ENCODE peak calls at places on chromosomes 7 and 10, in seven cellular contexts. One of them, this sample, is unnamed. For H3K4me1, the result is how much of the 10 kb centered on the place peaks cover.

GRCh38 chr7:122702872-122703510 is at the start of gene RNF148:
- DNase-seq in transverse colon: no peak
- DNase-seq in ovary: no peak
- DNase-seq in body of pancreas: no peak
- DNase-seq in A549: no peak
- DNase-seq in endothelial cell of umbilical vein: no peak
- DNase-seq in tibial nerve: no peak
- DNase-seq in this sample: no peak

GRCh38 chr10:129464251-129464650 is 2.8 kb upstream of the MGMT start:
- DNase-seq in transverse colon: no peak
- DNase-seq in ovary: no peak
- DNase-seq in body of pancreas: no peak
- DNase-seq in A549: no peak
- DNase-seq in endothelial cell of umbilical vein: no peak
- DNase-seq in tibial nerve: no peak
- DNase-seq in this sample: no peak

GRCh38 chr10:71357792-71358265 is 38.8 kb downstream of the SLC29A3 start:
- DNase-seq in transverse colon: no peak
- DNase-seq in ovary: peak
- DNase-seq in body of pancreas: no peak
- DNase-seq in A549: no peak
- DNase-seq in endothelial cell of umbilical vein: no peak
- DNase-seq in tibial nerve: no peak
- DNase-seq in this sample: peak

GRCh38 chr7:79553811-79554555 is 100.5 kb upstream of the MAGI2 start:
- DNase-seq in transverse colon: no peak
- DNase-seq in ovary: no peak
- DNase-seq in body of pancreas: no peak
- DNase-seq in A549: peak
- DNase-seq in endothelial cell of umbilical vein: no peak
- DNase-seq in tibial nerve: no peak
- DNase-seq in this sample: no peak

GRCh38 chr10:83182076-83182475 is 957.2 kb upstream of the GHITM start:
- DNase-seq in transverse colon: no peak
- DNase-seq in ovary: no peak
- DNase-seq in body of pancreas: no peak
- DNase-seq in A549: no peak
- DNase-seq in endothelial cell of umbilical vein: no peak
- DNase-seq in tibial nerve: no peak
- DNase-seq in this sample: no peak

GRCh38 chr7:44382459-44383300 is 57.3 kb upstream of the CAMK2B start:
- DNase-seq in transverse colon: no peak
- DNase-seq in ovary: no peak
- DNase-seq in body of pancreas: no peak
- DNase-seq in A549: no peak
- DNase-seq in endothelial cell of umbilical vein: no peak
- DNase-seq in tibial nerve: no peak
- DNase-seq in this sample: no peak

GRCh38 chr7:95749515-95749914 is 22.8 kb upstream of the DYNC1I1 start:
- DNase-seq in transverse colon: no peak
- DNase-seq in ovary: no peak
- DNase-seq in body of pancreas: no peak
- DNase-seq in A549: no peak
- DNase-seq in endothelial cell of umbilical vein: no peak
- DNase-seq in tibial nerve: no peak
- DNase-seq in this sample: no peak

GRCh38 chr7:77427996-77428603 is 12.0 kb upstream of the GSAP start:
- DNase-seq in transverse colon: peak
- DNase-seq in ovary: no peak
- DNase-seq in body of pancreas: no peak
- DNase-seq in A549: no peak
- DNase-seq in endothelial cell of umbilical vein: peak
- DNase-seq in tibial nerve: no peak
- DNase-seq in this sample: no peak

GRCh38 chr10:132406181-132406580 is 9.2 kb downstream of the PWWP2B start:
- DNase-seq in transverse colon: no peak
- DNase-seq in ovary: no peak
- DNase-seq in body of pancreas: no peak
- DNase-seq in A549: no peak
- DNase-seq in endothelial cell of umbilical vein: no peak
- DNase-seq in tibial nerve: no peak
- DNase-seq in this sample: no peak

GRCh38 chr10:7409732-7410168 is 1.1 kb downstream of the SFMBT2 start:
- DNase-seq in transverse colon: no peak
- DNase-seq in ovary: peak
- DNase-seq in body of pancreas: no peak
- DNase-seq in A549: peak
- DNase-seq in endothelial cell of umbilical vein: no peak
- DNase-seq in tibial nerve: no peak
- DNase-seq in this sample: peak

GRCh38 chr10:126160971-126161630 is 227.2 kb downstream of the ADAM12 start:
- DNase-seq in transverse colon: no peak
- DNase-seq in ovary: no peak
- DNase-seq in body of pancreas: no peak
- DNase-seq in A549: peak
- DNase-seq in endothelial cell of umbilical vein: no peak
- DNase-seq in tibial nerve: no peak
- DNase-seq in this sample: no peak

GRCh38 chr7:133912916-133913697 is 214.0 kb upstream of the LRGUK start:
- DNase-seq in transverse colon: no peak
- DNase-seq in ovary: no peak
- DNase-seq in body of pancreas: no peak
- DNase-seq in A549: no peak
- DNase-seq in endothelial cell of umbilical vein: peak
- DNase-seq in tibial nerve: no peak
- DNase-seq in this sample: no peak

GRCh38 chr10:7984896-7985295 is 69.6 kb upstream of the GATA3 start:
- DNase-seq in transverse colon: no peak
- DNase-seq in ovary: no peak
- DNase-seq in body of pancreas: no peak
- DNase-seq in A549: no peak
- DNase-seq in endothelial cell of umbilical vein: no peak
- DNase-seq in tibial nerve: no peak
- DNase-seq in this sample: no peak

GRCh38 chr10:97522937-97523336 is 24.2 kb downstream of the UBTD1 start:
- DNase-seq in transverse colon: no peak
- DNase-seq in ovary: no peak
- DNase-seq in body of pancreas: no peak
- DNase-seq in A549: no peak
- DNase-seq in endothelial cell of umbilical vein: no peak
- DNase-seq in tibial nerve: no peak
- DNase-seq in this sample: no peak

GRCh38 chr7:18040196-18040595 is 12.6 kb upstream of the PRPS1L1 start:
- DNase-seq in transverse colon: no peak
- DNase-seq in ovary: no peak
- DNase-seq in body of pancreas: no peak
- DNase-seq in A549: no peak
- DNase-seq in endothelial cell of umbilical vein: no peak
- DNase-seq in tibial nerve: no peak
- DNase-seq in this sample: no peak

GRCh38 chr7:84913731-84914130 is 273.1 kb downstream of the SEMA3D start:
- DNase-seq in transverse colon: no peak
- DNase-seq in ovary: no peak
- DNase-seq in body of pancreas: no peak
- DNase-seq in A549: no peak
- DNase-seq in endothelial cell of umbilical vein: no peak
- DNase-seq in tibial nerve: no peak
- DNase-seq in this sample: no peak

GRCh38 chr7:101009629-101010028 is 10.3 kb upstream of the MUC17 start:
- DNase-seq in transverse colon: no peak
- DNase-seq in ovary: no peak
- DNase-seq in body of pancreas: no peak
- DNase-seq in A549: no peak
- DNase-seq in endothelial cell of umbilical vein: no peak
- DNase-seq in tibial nerve: no peak
- DNase-seq in this sample: no peak

GRCh38 chr7:159015081-159015893 is 129.4 kb downstream of the VIPR2 start:
- DNase-seq in transverse colon: peak
- DNase-seq in ovary: peak
- DNase-seq in body of pancreas: no peak
- DNase-seq in A549: peak
- DNase-seq in endothelial cell of umbilical vein: no peak
- DNase-seq in tibial nerve: peak
- DNase-seq in this sample: peak

GRCh38 chr10:65802391-65802790 is 1123.4 kb upstream of the LRRTM3 start:
- DNase-seq in transverse colon: no peak
- DNase-seq in ovary: no peak
- DNase-seq in body of pancreas: no peak
- DNase-seq in A549: no peak
- DNase-seq in endothelial cell of umbilical vein: no peak
- DNase-seq in tibial nerve: no peak
- DNase-seq in this sample: no peak

DNA sequence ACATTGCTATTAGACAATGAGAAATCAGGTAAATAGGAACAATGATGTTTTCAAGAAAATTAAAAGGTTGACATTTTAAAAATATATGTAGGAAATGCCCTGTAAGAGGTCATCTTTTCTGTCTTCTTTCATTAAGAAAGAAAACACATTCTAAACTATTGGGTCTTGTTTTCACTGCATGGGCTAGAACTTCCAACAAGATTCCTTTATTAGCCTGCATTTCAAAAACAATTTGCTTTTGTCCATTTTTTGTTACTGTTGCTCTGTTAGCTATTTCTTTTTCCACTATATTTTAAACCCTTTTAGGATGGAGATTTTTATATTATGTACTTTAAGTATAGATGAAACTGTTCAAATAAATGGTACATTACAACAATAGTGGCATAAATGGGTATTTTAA is 9.2 kb downstream of the REEP3 start:
- DNase-seq in transverse colon: no peak
- DNase-seq in ovary: no peak
- DNase-seq in body of pancreas: no peak
- DNase-seq in A549: no peak
- DNase-seq in endothelial cell of umbilical vein: no peak
- DNase-seq in tibial nerve: no peak
- DNase-seq in this sample: no peak
- H3K4me1 ChIP-seq in transverse colon: under half
- H3K4me1 ChIP-seq in ovary: under half
- H3K4me1 ChIP-seq in body of pancreas: under half
- H3K4me1 ChIP-seq in A549: under half
- H3K4me1 ChIP-seq in endothelial cell of umbilical vein: under half
- H3K4me1 ChIP-seq in tibial nerve: under half
- H3K4me1 ChIP-seq in this sample: under half

GRCh38 chr10:100529473-100530298 is at the start of gene NDUFB8:
- DNase-seq in transverse colon: peak
- DNase-seq in ovary: peak
- DNase-seq in body of pancreas: peak
- DNase-seq in A549: peak
- DNase-seq in endothelial cell of umbilical vein: peak
- DNase-seq in tibial nerve: peak
- DNase-seq in this sample: peak
- TF ChIP-seq POLR2A in transverse colon: peak
- TF ChIP-seq POLR2A in ovary: peak
- TF ChIP-seq POLR2A in body of pancreas: peak
- TF ChIP-seq POLR2A in A549: peak
- TF ChIP-seq POLR2A in endothelial cell of umbilical vein: peak
- TF ChIP-seq POLR2A in tibial nerve: peak
- TF ChIP-seq POLR2A in this sample: no peak

DNA sequence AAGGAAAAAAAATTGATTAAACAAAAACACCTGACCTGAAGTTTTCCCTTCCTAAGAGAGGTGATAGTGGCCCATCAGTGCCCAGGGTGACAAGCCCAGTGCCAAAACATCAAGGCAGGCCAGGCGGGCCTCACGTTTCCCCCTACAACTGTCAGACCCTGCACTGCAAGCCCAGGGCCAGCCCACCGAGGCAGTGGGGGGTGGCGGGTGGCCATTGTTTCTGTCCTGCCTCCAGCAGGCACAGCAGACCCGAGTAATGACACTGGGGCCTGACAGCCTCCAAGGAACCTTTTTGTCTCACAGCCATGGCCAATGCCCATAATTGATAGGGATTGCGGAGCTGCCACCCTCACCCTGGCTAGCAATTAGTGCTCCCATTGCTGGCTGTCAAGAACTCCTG is 75.2 kb upstream of the ZMIZ1 start:
- DNase-seq in transverse colon: no peak
- DNase-seq in ovary: no peak
- DNase-seq in body of pancreas: no peak
- DNase-seq in A549: no peak
- DNase-seq in endothelial cell of umbilical vein: no peak
- DNase-seq in tibial nerve: no peak
- DNase-seq in this sample: no peak
- H3K4me1 ChIP-seq in transverse colon: under half
- H3K4me1 ChIP-seq in ovary: under half
- H3K4me1 ChIP-seq in body of pancreas: under half
- H3K4me1 ChIP-seq in A549: under half
- H3K4me1 ChIP-seq in endothelial cell of umbilical vein: under half
- H3K4me1 ChIP-seq in tibial nerve: under half
- H3K4me1 ChIP-seq in this sample: under half

GRCh38 chr10:3783721-3784432 is 1.1 kb downstream of the KLF6 start:
- DNase-seq in transverse colon: peak
- DNase-seq in ovary: peak
- DNase-seq in body of pancreas: peak
- DNase-seq in A549: peak
- DNase-seq in endothelial cell of umbilical vein: peak
- DNase-seq in tibial nerve: peak
- DNase-seq in this sample: peak

GRCh38 chr10:3782099-3782455 is 2.9 kb downstream of the KLF6 start:
- DNase-seq in transverse colon: no peak
- DNase-seq in ovary: no peak
- DNase-seq in body of pancreas: peak
- DNase-seq in A549: no peak
- DNase-seq in endothelial cell of umbilical vein: no peak
- DNase-seq in tibial nerve: no peak
- DNase-seq in this sample: peak

GRCh38 chr10:3784510-3785250 is at the start of gene KLF6:
- DNase-seq in transverse colon: peak
- DNase-seq in ovary: peak
- DNase-seq in body of pancreas: peak
- DNase-seq in A549: peak
- DNase-seq in endothelial cell of umbilical vein: no peak
- DNase-seq in tibial nerve: no peak
- DNase-seq in this sample: no peak

GRCh38 chr10:3782456-3783312 is 2.3 kb downstream of the KLF6 start:
- DNase-seq in transverse colon: peak
- DNase-seq in ovary: peak
- DNase-seq in body of pancreas: peak
- DNase-seq in A549: peak
- DNase-seq in endothelial cell of umbilical vein: peak
- DNase-seq in tibial nerve: peak
- DNase-seq in this sample: peak

DNA sequence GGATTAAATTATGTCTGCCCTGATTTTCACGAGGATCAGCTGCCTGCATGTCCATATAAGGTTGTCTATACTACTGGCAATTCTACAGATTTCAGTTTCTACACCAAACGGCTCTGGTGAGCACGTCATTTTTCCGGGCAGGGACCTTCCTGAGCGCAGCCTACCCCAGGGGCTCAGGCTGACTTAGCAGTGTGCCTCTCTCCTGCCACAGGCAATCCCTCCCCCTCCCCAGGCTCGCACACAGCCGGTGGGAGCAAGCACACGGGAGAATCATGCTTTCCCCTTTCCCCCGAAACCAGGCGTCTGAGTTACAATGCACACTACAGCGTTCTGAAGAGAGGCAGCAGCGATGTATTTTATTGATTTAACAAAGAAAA is 1.7 kb downstream of the KLF6 start:
- DNase-seq in transverse colon: peak
- DNase-seq in ovary: peak
- DNase-seq in body of pancreas: peak
- DNase-seq in A549: peak
- DNase-seq in endothelial cell of umbilical vein: no peak
- DNase-seq in tibial nerve: peak
- DNase-seq in this sample: peak
- TF ChIP-seq POLR2A in transverse colon: peak
- TF ChIP-seq POLR2A in ovary: peak
- TF ChIP-seq POLR2A in body of pancreas: peak
- TF ChIP-seq POLR2A in A549: no peak
- TF ChIP-seq POLR2A in endothelial cell of umbilical vein: no peak
- TF ChIP-seq POLR2A in tibial nerve: no peak
- TF ChIP-seq POLR2A in this sample: no peak

GRCh38 chr7:137684316-137684715 is 162.5 kb downstream of the DGKI start:
- DNase-seq in transverse colon: no peak
- DNase-seq in ovary: no peak
- DNase-seq in body of pancreas: no peak
- DNase-seq in A549: no peak
- DNase-seq in endothelial cell of umbilical vein: no peak
- DNase-seq in tibial nerve: no peak
- DNase-seq in this sample: no peak
- H3K4me1 ChIP-seq in transverse colon: under half
- H3K4me1 ChIP-seq in ovary: under half
- H3K4me1 ChIP-seq in body of pancreas: under half
- H3K4me1 ChIP-seq in A549: under half
- H3K4me1 ChIP-seq in endothelial cell of umbilical vein: under half
- H3K4me1 ChIP-seq in tibial nerve: under half
- H3K4me1 ChIP-seq in this sample: under half